ENCODE peak calls at places on chromosomes 12 and 14, in four cellular contexts. X is IMR-90, V is AG04450, C is PC-9. S is an unnamed sample.
A peak's percentile ranks its signal among the peaks of the same experiment; 100 is the strongest.

GRCh38 chr12:51270847-51271518 is 768 bp upstream of the SMAGP start:
- DNase-seq in X (peak; percentile 86), V (peak; percentile 29), C (peak; percentile 95), S (no peak)

GRCh38 chr12:21138016-21138415 is 7.0 kb downstream of the SLCO1B1 start:
- DNase-seq in X (no peak), V (no peak), C (no peak), S (no peak)

GRCh38 chr12:19620222-19620621 is 180.9 kb downstream of the AEBP2 start:
- DNase-seq in X (no peak), V (no peak), C (peak; percentile 75), S (peak; percentile 57)

GRCh38 chr14:28057286-28058011 is 709.1 kb upstream of the FOXG1 start:
- DNase-seq in X (no peak), V (no peak), C (no peak), S (no peak)

GRCh38 chr12:40271981-40272664 is 47.3 kb downstream of the LRRK2 start:
- DNase-seq in X (no peak), V (no peak), C (no peak), S (no peak)

GRCh38 chr14:104993808-104994591 is 8.4 kb downstream of the CLBA1 start:
- DNase-seq in X (no peak), V (no peak), C (no peak), S (no peak)

GRCh38 chr12:56517854-56518253 is 3.8 kb upstream of the RBMS2 start:
- DNase-seq in X (no peak), V (no peak), C (peak; percentile 87), S (no peak)

GRCh38 chr12:14514154-14514842 is 53.4 kb downstream of the PLBD1 start:
- DNase-seq in X (peak; percentile 21), V (no peak), C (peak; percentile 93), S (no peak)

GRCh38 chr14:106657460-106657859 is 1131.1 kb downstream of the TMEM121 start:
- DNase-seq in X (no peak), V (no peak), C (no peak), S (no peak)

GRCh38 chr14:77582511-77582910 is 33.9 kb downstream of the SPTLC2 start:
- DNase-seq in X (peak; percentile 61), V (no peak), C (no peak), S (no peak)

GRCh38 chr12:50033317-50033679 is 8.0 kb upstream of the RACGAP1 start:
- DNase-seq in X (no peak), V (no peak), C (no peak), S (peak; percentile 58)

GRCh38 chr12:52217223-52217622 is 15.8 kb upstream of the KRT7 start:
- DNase-seq in X (no peak), V (no peak), C (peak; percentile 95), S (peak; percentile 80)

GRCh38 chr14:100350283-100350926 is 27.3 kb downstream of the SLC25A47 start:
- DNase-seq in X (no peak), V (no peak), C (no peak), S (no peak)

GRCh38 chr12:93857917-93858513 is 180.8 kb downstream of the CRADD start:
- DNase-seq in X (no peak), V (no peak), C (no peak), S (no peak)

GRCh38 chr14:89669209-89669608 is 252.2 kb upstream of the FOXN3 start:
- DNase-seq in X (no peak), V (no peak), C (no peak), S (no peak)

GRCh38 chr14:99634443-99634842 is 10.5 kb upstream of the HHIPL1 start:
- DNase-seq in X (no peak), V (no peak), C (no peak), S (no peak)

GRCh38 chr12:32822344-32822743 is 66.6 kb upstream of the YARS2 start:
- DNase-seq in X (no peak), V (no peak), C (no peak), S (no peak)
- H3K27ac ChIP-seq in X (no peak overlapping the region), V (no peak overlapping the region), C (no peak overlapping the region), S (no peak overlapping the region)

DNA sequence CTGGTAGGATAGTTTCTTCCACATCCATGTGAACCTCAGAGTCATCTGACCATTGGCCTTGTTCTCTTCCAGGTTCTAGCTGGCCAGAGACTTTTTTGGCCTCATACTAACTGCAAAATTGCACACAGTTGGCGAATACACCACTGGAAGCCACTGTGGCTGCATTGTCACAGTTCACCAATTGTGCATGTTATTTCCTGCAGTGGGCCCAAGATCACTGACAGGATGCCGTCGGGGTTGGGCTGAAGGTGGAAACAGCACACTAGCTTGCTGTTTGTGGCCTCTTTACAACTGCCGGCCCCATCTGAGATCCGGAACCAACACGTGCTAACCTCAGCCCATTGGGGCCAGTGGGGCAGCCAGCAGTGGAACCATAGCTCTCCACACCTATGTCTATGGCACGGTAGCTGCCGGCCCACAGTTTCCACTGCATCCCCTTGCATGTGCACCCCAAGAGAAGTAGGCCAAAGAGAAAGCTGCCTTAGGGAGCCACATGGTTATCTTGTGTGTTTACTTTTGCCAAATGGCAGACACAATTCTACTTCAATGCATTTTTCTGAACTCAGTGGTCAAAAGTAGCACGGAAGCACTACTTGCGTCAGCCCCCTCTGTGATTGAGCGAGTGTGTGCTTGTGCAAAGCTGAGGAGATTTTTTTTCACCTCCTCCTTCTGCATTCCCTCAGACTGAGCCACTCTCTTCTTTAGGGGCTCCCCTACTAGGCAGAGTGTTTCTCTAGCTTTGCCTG is 464.0 kb downstream of the RAD51B start:
- DNase-seq in X (no peak), V (no peak), C (no peak), S (no peak)
- H3K27ac ChIP-seq in X (no peak overlapping the region), V (no peak overlapping the region), C (no peak overlapping the region), S (no peak overlapping the region)

DNA sequence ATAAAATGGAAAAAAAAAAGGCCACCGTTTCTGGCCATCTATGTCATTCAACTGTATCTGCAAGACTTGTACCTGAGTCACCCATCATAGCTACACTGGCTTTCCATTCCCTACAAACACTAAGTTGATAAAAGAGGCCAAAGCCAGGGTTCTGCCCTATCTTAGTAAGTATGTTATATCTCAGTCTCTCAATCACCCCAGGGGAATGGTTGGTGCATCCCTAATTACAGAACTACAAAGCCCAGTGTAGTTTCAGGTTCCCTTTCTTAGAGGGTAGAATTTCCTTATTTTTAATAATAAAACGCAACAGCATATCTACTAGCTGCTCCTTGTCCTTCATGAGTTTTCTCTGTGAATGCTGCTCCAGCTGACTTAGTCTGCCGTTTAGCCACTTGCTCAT is 57.7 kb downstream of the ST8SIA1 start:
- DNase-seq in X (no peak), V (no peak), C (no peak), S (no peak)
- H3K27ac ChIP-seq in X (no peak overlapping the region), V (no peak overlapping the region), C (no peak overlapping the region), S (no peak overlapping the region)

GRCh38 chr12:95096378-95096777 is 23.0 kb upstream of the NR2C1 start:
- DNase-seq in X (no peak), V (no peak), C (no peak), S (no peak)
- H3K27ac ChIP-seq in X (no peak overlapping the region), V (no peak overlapping the region), C (no peak overlapping the region), S (no peak overlapping the region)

S was measured in aorta.